ENCODE peak calls at places on chromosome 19, in nine cellular contexts. J, T, N, H, K, P, W, X and Q are unnamed samples.

GRCh38 chr19:658916-659839 is 3.8 kb downstream of the RNF126 start:
- DNase-seq in J (no peak), T (no peak), N (peak; percentile 66), H (no peak), K (no peak), P (no peak), W (no peak), X (peak; percentile 70), Q (no peak)

GRCh38 chr19:48681127-48681470 is 8.3 kb upstream of the NTN5 start:
- DNase-seq in J (no peak), T (no peak), N (no peak), H (no peak), K (no peak), P (no peak), W (no peak), X (no peak), Q (no peak)

GRCh38 chr19:31055454-31055853 is 293.8 kb downstream of the TSHZ3 start:
- DNase-seq in J (no peak), T (no peak), N (no peak), H (no peak), K (no peak), P (no peak), W (no peak), X (no peak), Q (no peak)

GRCh38 chr19:55526216-55527196 is 10.4 kb downstream of the SBK2 start:
- DNase-seq in J (no peak), T (peak; percentile 40), N (peak; percentile 84), H (peak; percentile 87), K (peak; percentile 59), P (peak; percentile 84), W (no peak), X (peak; percentile 68), Q (peak; percentile 41)

GRCh38 chr19:30699871-30700280 is 327.7 kb downstream of the ZNF536 start:
- DNase-seq in J (no peak), T (no peak), N (no peak), H (no peak), K (no peak), P (no peak), W (no peak), X (no peak), Q (no peak)

GRCh38 chr19:29672933-29673336 is 7.7 kb downstream of the PLEKHF1 start:
- DNase-seq in J (no peak), T (no peak), N (no peak), H (peak; percentile 67), K (no peak), P (no peak), W (no peak), X (no peak), Q (peak; percentile 35)

GRCh38 chr19:57812201-57812600 is 2.5 kb downstream of the ZNF552 start:
- DNase-seq in J (no peak), T (no peak), N (no peak), H (no peak), K (no peak), P (no peak), W (no peak), X (no peak), Q (no peak)

GRCh38 chr19:13098291-13099072 is 4.2 kb downstream of the LYL1 start:
- DNase-seq in J (peak; percentile 66), T (no peak), N (peak; percentile 36), H (no peak), K (peak; percentile 72), P (peak; percentile 70), W (peak; percentile 42), X (no peak), Q (no peak)

GRCh38 chr19:16573296-16573695 is 1.1 kb upstream of the SLC35E1 start:
- DNase-seq in J (no peak), T (no peak), N (no peak), H (no peak), K (no peak), P (peak; percentile 25), W (no peak), X (no peak), Q (no peak)

GRCh38 chr19:19110410-19111137 is 27.7 kb downstream of the TMEM161A start:
- DNase-seq in J (no peak), T (no peak), N (no peak), H (no peak), K (peak; percentile 31), P (no peak), W (peak; percentile 81), X (no peak), Q (no peak)

GRCh38 chr19:48715681-48716171 is 3.8 kb downstream of the MAMSTR start:
- DNase-seq in J (no peak), T (no peak), N (no peak), H (no peak), K (no peak), P (no peak), W (no peak), X (peak; percentile 19), Q (no peak)

GRCh38 chr19:5915782-5916165 is 1.7 kb downstream of the CAPS start:
- DNase-seq in J (no peak), T (no peak), N (no peak), H (no peak), K (no peak), P (no peak), W (no peak), X (no peak), Q (peak; percentile 16)

GRCh38 chr19:5914358-5914774 is 312 bp downstream of the CAPS start:
- DNase-seq in J (no peak), T (no peak), N (no peak), H (no peak), K (no peak), P (no peak), W (no peak), X (no peak), Q (peak; percentile 48)

GRCh38 chr19:5914946-5915781 is 1.1 kb downstream of the CAPS start:
- DNase-seq in J (no peak), T (no peak), N (no peak), H (peak; percentile 75), K (no peak), P (peak; percentile 69), W (no peak), X (no peak), Q (peak; percentile 88)

GRCh38 chr19:5917431-5918107 is 3.5 kb downstream of the CAPS start:
- DNase-seq in J (no peak), T (no peak), N (no peak), H (no peak), K (no peak), P (no peak), W (no peak), X (no peak), Q (no peak)

DNA sequence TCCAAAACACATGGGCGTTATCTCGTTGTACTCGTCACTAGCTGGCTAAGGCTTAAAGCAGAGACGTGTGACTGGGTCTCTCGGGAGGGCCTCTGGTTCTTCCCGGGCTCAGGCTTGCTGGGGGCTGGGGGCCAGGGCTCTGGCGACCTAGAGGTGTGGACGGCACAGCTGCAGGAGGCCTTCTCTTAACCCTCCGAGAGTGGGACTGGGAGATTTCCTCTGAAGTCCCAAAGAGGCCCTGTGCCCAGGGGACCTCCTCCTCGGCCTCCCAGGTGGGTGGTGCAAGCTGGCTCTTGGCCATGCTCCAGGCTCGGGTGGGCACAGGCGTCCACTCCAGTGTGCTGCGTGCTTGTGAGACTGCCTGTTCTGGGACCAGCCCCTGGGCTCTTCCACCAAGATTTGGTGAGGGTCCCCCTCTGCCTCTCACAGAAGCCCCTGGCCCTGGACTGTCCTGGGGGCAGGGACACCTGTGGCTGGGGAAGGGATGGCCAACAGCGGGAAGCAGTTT is 2.2 kb downstream of the CAPS start:
- DNase-seq in J (no peak), T (no peak), N (no peak), H (no peak), K (no peak), P (no peak), W (no peak), X (no peak), Q (no peak)
- H3K36me3 ChIP-seq in J (peaks cover 70% of the 10 kb centered on the region), T (peaks cover 50% of the 10 kb centered on the region), N (peaks cover 72% of the 10 kb centered on the region), H (peaks cover 55% of the 10 kb centered on the region), K (peaks cover 7% of the 10 kb centered on the region), P (peaks cover 68% of the 10 kb centered on the region), W (no peaks in the 10 kb centered on the region), X (peaks cover 55% of the 10 kb centered on the region), Q (peaks cover 31% of the 10 kb centered on the region)

DNA sequence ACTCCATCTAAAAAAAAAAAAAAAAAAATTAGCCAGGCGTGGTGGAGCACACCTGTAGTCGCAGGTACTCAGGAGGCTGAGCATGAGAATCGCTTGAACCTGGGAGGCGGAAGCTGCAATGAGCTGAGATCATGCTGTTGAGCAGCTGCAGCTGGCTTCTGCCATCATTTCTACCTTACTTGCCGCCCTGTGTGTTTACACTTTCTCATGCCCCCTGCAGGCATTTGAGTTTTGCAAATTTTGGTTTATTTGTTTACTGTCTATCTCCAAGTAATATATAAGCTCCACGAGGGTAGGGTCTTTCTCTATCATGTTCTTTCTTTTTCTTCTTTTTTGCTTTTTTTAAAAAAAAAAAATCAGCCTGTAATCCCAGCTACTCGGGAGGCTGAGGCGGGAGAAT is 18.0 kb downstream of the CACNG6 start:
- DNase-seq in J (no peak), T (no peak), N (no peak), H (no peak), K (no peak), P (no peak), W (no peak), X (no peak), Q (no peak)
- TF ChIP-seq CTCF in J (no peak), T (no peak), N (no peak), H (no peak), K (no peak), P (no peak), W (no peak), X (no peak), Q (no peak)

DNA sequence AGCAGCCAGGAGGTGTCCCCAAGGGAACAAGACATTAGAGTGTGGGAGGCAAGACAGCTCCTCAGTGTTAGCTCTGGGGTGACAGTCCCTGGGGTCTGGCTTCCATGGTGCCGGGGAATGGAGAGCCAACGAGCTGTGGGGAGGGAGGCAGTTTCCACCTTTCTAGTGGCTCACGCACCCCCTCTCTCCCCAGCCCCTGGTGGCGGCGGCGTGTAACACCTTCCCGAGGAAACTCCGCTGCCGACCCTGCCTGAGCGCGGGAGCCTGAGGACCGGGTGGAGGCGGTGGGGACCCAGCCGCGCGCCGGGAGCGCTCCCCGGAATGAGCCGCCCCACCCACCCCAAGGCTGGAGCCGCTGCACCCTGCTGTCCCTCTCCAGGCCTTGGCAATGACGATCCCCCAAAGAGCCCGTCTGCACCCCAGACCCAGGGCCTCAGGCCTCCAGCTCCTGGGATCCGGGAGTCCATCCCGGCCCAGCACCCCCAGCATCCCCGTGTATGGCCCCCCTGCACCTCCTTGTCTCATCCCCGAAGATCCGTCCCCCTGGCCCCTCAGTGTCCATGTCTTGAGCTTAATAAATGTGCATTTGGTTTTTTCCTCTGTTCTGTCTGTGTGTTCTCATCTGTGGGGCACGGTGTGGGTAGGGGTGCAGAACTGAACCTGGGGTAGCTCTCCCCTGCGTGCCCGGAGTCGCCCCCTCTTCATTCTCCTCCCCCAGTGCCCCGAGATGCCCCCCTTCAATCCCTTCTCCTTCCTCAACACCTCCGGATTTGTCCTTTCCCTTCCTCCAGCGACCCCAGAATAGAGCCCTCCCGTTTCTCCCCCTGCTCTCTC is 617 bp upstream of the FXYD5 start:
- DNase-seq in J (no peak), T (no peak), N (no peak), H (peak; percentile 82), K (peak; percentile 47), P (peak; percentile 68), W (peak; percentile 79), X (peak; percentile 37), Q (no peak)
- H3K4me3 ChIP-seq in J (peak overlapping the region; percentile 88), T (no peak overlapping the region), N (peak overlapping the region; percentile 65), H (peak overlapping the region; percentile 66), K (peak overlapping the region; percentile 98), P (peak overlapping the region; percentile 80), W (peak overlapping the region; percentile 55), X (peak overlapping the region; percentile 78), Q (no peak overlapping the region)

GRCh38 chr19:22901431-22902130 is 69.5 kb downstream of the ZNF723 start:
- DNase-seq in J (no peak), T (no peak), N (no peak), H (no peak), K (no peak), P (no peak), W (no peak), X (no peak), Q (no peak)
- H3K36me3 ChIP-seq in J (no peaks in the 10 kb centered on the region), T (no peaks in the 10 kb centered on the region), N (no peaks in the 10 kb centered on the region), H (no peaks in the 10 kb centered on the region), K (no peaks in the 10 kb centered on the region), P (no peaks in the 10 kb centered on the region), W (no peaks in the 10 kb centered on the region), X (no peaks in the 10 kb centered on the region), Q (no peaks in the 10 kb centered on the region)